ENCODE peak calls at places on chromosome 12, in seven cellular contexts. One of them, this sample, is unnamed. For H3K4me1, the result is how much of the 10 kb centered on the place peaks cover.

GRCh38 chr12:123267991-123268843 is 3.4 kb downstream of the CDK2AP1 start:
- DNase-seq in effector memory CD4-positive, alpha-beta T cell: no peak
- DNase-seq in right cardiac atrium: peak
- DNase-seq in mesenchymal stem cell: no peak
- DNase-seq in uterus: no peak
- DNase-seq in CD4-positive, alpha-beta memory T cell: no peak
- DNase-seq in GM23248: no peak
- DNase-seq in this sample: no peak

GRCh38 chr12:96219700-96220206 is 25.6 kb downstream of the ELK3 start:
- DNase-seq in CD4-positive, alpha-beta memory T cell: no peak
- DNase-seq in GM23248: peak
- DNase-seq in right cardiac atrium: no peak
- DNase-seq in effector memory CD4-positive, alpha-beta T cell: no peak
- DNase-seq in uterus: no peak
- DNase-seq in mesenchymal stem cell: peak
- DNase-seq in this sample: peak

GRCh38 chr12:98227162-98227561 is 288.2 kb upstream of the TMPO start:
- DNase-seq in effector memory CD4-positive, alpha-beta T cell: no peak
- DNase-seq in GM23248: peak
- DNase-seq in CD4-positive, alpha-beta memory T cell: no peak
- DNase-seq in mesenchymal stem cell: no peak
- DNase-seq in right cardiac atrium: no peak
- DNase-seq in uterus: no peak
- DNase-seq in this sample: peak

GRCh38 chr12:54983536-54984102 is 943 bp downstream of the TESPA1 start:
- DNase-seq in mesenchymal stem cell: no peak
- DNase-seq in CD4-positive, alpha-beta memory T cell: no peak
- DNase-seq in uterus: no peak
- DNase-seq in GM23248: no peak
- DNase-seq in effector memory CD4-positive, alpha-beta T cell: no peak
- DNase-seq in right cardiac atrium: no peak
- DNase-seq in this sample: no peak

GRCh38 chr12:103012884-103013283 is 55.4 kb downstream of the ASCL1 start:
- DNase-seq in GM23248: no peak
- DNase-seq in uterus: no peak
- DNase-seq in mesenchymal stem cell: no peak
- DNase-seq in CD4-positive, alpha-beta memory T cell: no peak
- DNase-seq in effector memory CD4-positive, alpha-beta T cell: no peak
- DNase-seq in right cardiac atrium: peak
- DNase-seq in this sample: peak

GRCh38 chr12:12017798-12018197 is 52.9 kb upstream of the BCL2L14 start:
- DNase-seq in mesenchymal stem cell: no peak
- DNase-seq in right cardiac atrium: no peak
- DNase-seq in uterus: no peak
- DNase-seq in effector memory CD4-positive, alpha-beta T cell: no peak
- DNase-seq in GM23248: no peak
- DNase-seq in CD4-positive, alpha-beta memory T cell: no peak
- DNase-seq in this sample: peak

GRCh38 chr12:22082190-22082701 is 36.2 kb downstream of the CMAS start:
- DNase-seq in right cardiac atrium: no peak
- DNase-seq in uterus: no peak
- DNase-seq in mesenchymal stem cell: no peak
- DNase-seq in CD4-positive, alpha-beta memory T cell: no peak
- DNase-seq in effector memory CD4-positive, alpha-beta T cell: no peak
- DNase-seq in GM23248: no peak
- DNase-seq in this sample: no peak

GRCh38 chr12:3901116-3901515 is 27.9 kb upstream of the PARP11 start:
- DNase-seq in right cardiac atrium: no peak
- DNase-seq in CD4-positive, alpha-beta memory T cell: no peak
- DNase-seq in effector memory CD4-positive, alpha-beta T cell: no peak
- DNase-seq in mesenchymal stem cell: no peak
- DNase-seq in GM23248: no peak
- DNase-seq in uterus: no peak
- DNase-seq in this sample: no peak

GRCh38 chr12:39605501-39605900 is 14.1 kb downstream of the ABCD2 start:
- DNase-seq in uterus: no peak
- DNase-seq in right cardiac atrium: no peak
- DNase-seq in mesenchymal stem cell: peak
- DNase-seq in GM23248: no peak
- DNase-seq in CD4-positive, alpha-beta memory T cell: no peak
- DNase-seq in effector memory CD4-positive, alpha-beta T cell: no peak
- DNase-seq in this sample: peak

GRCh38 chr12:51868821-51869489 is 18.9 kb upstream of the ANKRD33 start:
- DNase-seq in uterus: no peak
- DNase-seq in effector memory CD4-positive, alpha-beta T cell: no peak
- DNase-seq in right cardiac atrium: no peak
- DNase-seq in CD4-positive, alpha-beta memory T cell: no peak
- DNase-seq in mesenchymal stem cell: peak
- DNase-seq in GM23248: peak
- DNase-seq in this sample: no peak

GRCh38 chr12:96501908-96502307 is 12.5 kb downstream of the CFAP54 start:
- DNase-seq in right cardiac atrium: no peak
- DNase-seq in uterus: no peak
- DNase-seq in GM23248: no peak
- DNase-seq in mesenchymal stem cell: no peak
- DNase-seq in CD4-positive, alpha-beta memory T cell: no peak
- DNase-seq in effector memory CD4-positive, alpha-beta T cell: no peak
- DNase-seq in this sample: no peak

GRCh38 chr12:31238764-31239387 is 87.1 kb downstream of the SINHCAF start:
- DNase-seq in uterus: peak
- DNase-seq in mesenchymal stem cell: peak
- DNase-seq in effector memory CD4-positive, alpha-beta T cell: no peak
- DNase-seq in CD4-positive, alpha-beta memory T cell: peak
- DNase-seq in GM23248: peak
- DNase-seq in right cardiac atrium: peak
- DNase-seq in this sample: peak

GRCh38 chr12:131203666-131204415 is 250.1 kb downstream of the ADGRD1 start:
- DNase-seq in right cardiac atrium: no peak
- DNase-seq in GM23248: no peak
- DNase-seq in CD4-positive, alpha-beta memory T cell: no peak
- DNase-seq in uterus: no peak
- DNase-seq in effector memory CD4-positive, alpha-beta T cell: no peak
- DNase-seq in mesenchymal stem cell: no peak
- DNase-seq in this sample: no peak

GRCh38 chr12:96436366-96437295 is 36.4 kb upstream of the CDK17 start:
- DNase-seq in CD4-positive, alpha-beta memory T cell: no peak
- DNase-seq in mesenchymal stem cell: no peak
- DNase-seq in effector memory CD4-positive, alpha-beta T cell: no peak
- DNase-seq in uterus: no peak
- DNase-seq in right cardiac atrium: no peak
- DNase-seq in GM23248: no peak
- DNase-seq in this sample: no peak

GRCh38 chr12:68163546-68164210 is 4.1 kb upstream of the IFNG start:
- DNase-seq in uterus: no peak
- DNase-seq in effector memory CD4-positive, alpha-beta T cell: no peak
- DNase-seq in mesenchymal stem cell: no peak
- DNase-seq in GM23248: no peak
- DNase-seq in CD4-positive, alpha-beta memory T cell: no peak
- DNase-seq in right cardiac atrium: no peak
- DNase-seq in this sample: no peak

GRCh38 chr12:68162374-68162773 is 2.8 kb upstream of the IFNG start:
- DNase-seq in uterus: no peak
- DNase-seq in GM23248: no peak
- DNase-seq in CD4-positive, alpha-beta memory T cell: no peak
- DNase-seq in mesenchymal stem cell: no peak
- DNase-seq in right cardiac atrium: no peak
- DNase-seq in effector memory CD4-positive, alpha-beta T cell: no peak
- DNase-seq in this sample: peak

GRCh38 chr12:68169213-68169889 is 9.8 kb upstream of the IFNG start:
- DNase-seq in CD4-positive, alpha-beta memory T cell: no peak
- DNase-seq in effector memory CD4-positive, alpha-beta T cell: no peak
- DNase-seq in mesenchymal stem cell: no peak
- DNase-seq in uterus: no peak
- DNase-seq in right cardiac atrium: no peak
- DNase-seq in GM23248: no peak
- DNase-seq in this sample: no peak

DNA sequence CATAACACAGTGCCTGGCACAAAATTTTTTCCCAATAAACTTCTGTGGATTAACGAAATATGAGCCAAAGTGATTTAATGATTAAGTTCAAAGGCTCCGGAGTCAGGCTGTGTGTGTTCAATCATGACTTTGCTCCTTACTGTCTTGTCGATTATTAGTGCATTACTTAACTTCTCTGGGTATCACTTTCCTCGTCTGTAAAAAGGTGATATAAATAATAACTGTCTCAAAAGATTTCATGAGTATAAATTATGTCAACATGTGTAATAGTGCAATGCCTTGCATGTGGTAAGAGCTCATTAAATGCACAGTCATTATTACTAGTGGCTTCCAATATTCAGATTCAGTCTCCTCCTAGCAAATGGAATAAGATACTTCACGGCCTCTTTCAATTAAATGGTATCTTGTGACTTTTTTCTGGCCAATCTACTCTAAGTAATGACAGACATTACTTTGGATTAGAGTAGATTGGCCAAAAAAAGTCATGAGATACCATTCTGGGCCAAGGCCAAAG is 6.8 kb upstream of the IFNG start:
- DNase-seq in mesenchymal stem cell: no peak
- DNase-seq in right cardiac atrium: no peak
- DNase-seq in effector memory CD4-positive, alpha-beta T cell: no peak
- DNase-seq in uterus: no peak
- DNase-seq in GM23248: no peak
- DNase-seq in CD4-positive, alpha-beta memory T cell: no peak
- DNase-seq in this sample: no peak
- H3K27ac ChIP-seq in mesenchymal stem cell: no peak
- H3K27ac ChIP-seq in right cardiac atrium: no peak
- H3K27ac ChIP-seq in effector memory CD4-positive, alpha-beta T cell: no peak
- H3K27ac ChIP-seq in uterus: no peak
- H3K27ac ChIP-seq in GM23248: no peak
- H3K27ac ChIP-seq in CD4-positive, alpha-beta memory T cell: no peak
- H3K27ac ChIP-seq in this sample: no peak

DNA sequence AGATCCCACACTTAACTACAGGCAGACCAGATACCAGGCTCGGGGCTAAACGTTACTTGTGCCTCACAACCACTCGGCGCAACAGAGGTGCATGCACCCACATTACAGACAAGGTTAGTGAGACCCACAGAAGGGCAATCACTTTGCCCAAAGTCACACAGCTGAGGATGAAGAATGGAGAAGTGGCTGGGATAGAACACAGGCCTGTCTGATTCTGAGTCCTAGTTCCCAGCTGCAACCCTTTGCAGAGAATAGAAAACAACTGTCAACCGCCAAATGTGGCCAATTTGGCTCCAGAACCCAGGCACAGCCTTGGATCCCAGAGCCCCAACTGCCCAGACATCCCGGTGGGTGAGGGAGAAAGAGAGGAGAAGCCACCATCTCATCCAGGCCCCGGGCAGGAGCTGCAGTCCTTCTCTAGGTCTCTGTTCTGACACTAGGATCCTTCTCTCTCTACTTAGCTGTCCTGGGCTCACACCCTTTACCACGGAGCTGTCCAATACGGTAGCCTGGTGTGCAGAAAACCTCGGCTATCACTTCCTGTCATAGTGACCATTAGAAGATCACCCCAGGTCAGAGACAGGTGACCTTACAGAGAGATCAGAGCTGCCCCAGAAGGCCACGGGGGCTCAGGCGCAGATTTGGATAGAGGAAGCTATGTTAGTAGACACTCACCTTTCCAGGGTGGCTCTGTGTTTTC is 59.1 kb downstream of the FAM222A start:
- DNase-seq in GM23248: peak
- DNase-seq in effector memory CD4-positive, alpha-beta T cell: no peak
- DNase-seq in uterus: no peak
- DNase-seq in right cardiac atrium: no peak
- DNase-seq in mesenchymal stem cell: no peak
- DNase-seq in CD4-positive, alpha-beta memory T cell: no peak
- DNase-seq in this sample: no peak
- H3K4me1 ChIP-seq in GM23248: under half
- H3K4me1 ChIP-seq in effector memory CD4-positive, alpha-beta T cell: under half
- H3K4me1 ChIP-seq in uterus: under half
- H3K4me1 ChIP-seq in right cardiac atrium: under half
- H3K4me1 ChIP-seq in mesenchymal stem cell: under half
- H3K4me1 ChIP-seq in CD4-positive, alpha-beta memory T cell: under half
- H3K4me1 ChIP-seq in this sample: under half

GRCh38 chr12:7609051-7609450 is 56.7 kb downstream of the APOBEC1 start:
- DNase-seq in mesenchymal stem cell: no peak
- DNase-seq in right cardiac atrium: no peak
- DNase-seq in GM23248: no peak
- DNase-seq in effector memory CD4-positive, alpha-beta T cell: no peak
- DNase-seq in CD4-positive, alpha-beta memory T cell: no peak
- DNase-seq in uterus: no peak
- DNase-seq in this sample: no peak

GRCh38 chr12:7608184-7608911 is 57.4 kb downstream of the APOBEC1 start:
- DNase-seq in mesenchymal stem cell: no peak
- DNase-seq in GM23248: no peak
- DNase-seq in uterus: no peak
- DNase-seq in effector memory CD4-positive, alpha-beta T cell: no peak
- DNase-seq in right cardiac atrium: no peak
- DNase-seq in CD4-positive, alpha-beta memory T cell: no peak
- DNase-seq in this sample: no peak

GRCh38 chr12:7609480-7609879 is 56.2 kb downstream of the APOBEC1 start:
- DNase-seq in mesenchymal stem cell: peak
- DNase-seq in right cardiac atrium: no peak
- DNase-seq in effector memory CD4-positive, alpha-beta T cell: no peak
- DNase-seq in uterus: no peak
- DNase-seq in GM23248: peak
- DNase-seq in CD4-positive, alpha-beta memory T cell: no peak
- DNase-seq in this sample: no peak

GRCh38 chr12:7612851-7613250 is 52.9 kb downstream of the APOBEC1 start:
- DNase-seq in CD4-positive, alpha-beta memory T cell: no peak
- DNase-seq in uterus: no peak
- DNase-seq in mesenchymal stem cell: no peak
- DNase-seq in effector memory CD4-positive, alpha-beta T cell: no peak
- DNase-seq in GM23248: no peak
- DNase-seq in right cardiac atrium: no peak
- DNase-seq in this sample: no peak
- H3K27ac ChIP-seq in CD4-positive, alpha-beta memory T cell: no peak
- H3K27ac ChIP-seq in uterus: no peak
- H3K27ac ChIP-seq in mesenchymal stem cell: no peak
- H3K27ac ChIP-seq in effector memory CD4-positive, alpha-beta T cell: no peak
- H3K27ac ChIP-seq in GM23248: no peak
- H3K27ac ChIP-seq in right cardiac atrium: no peak
- H3K27ac ChIP-seq in this sample: no peak

GRCh38 chr12:57522887-57523705 is 472 bp downstream of the MBD6 start:
- DNase-seq in mesenchymal stem cell: peak
- DNase-seq in right cardiac atrium: peak
- DNase-seq in effector memory CD4-positive, alpha-beta T cell: peak
- DNase-seq in uterus: peak
- DNase-seq in GM23248: peak
- DNase-seq in CD4-positive, alpha-beta memory T cell: no peak
- DNase-seq in this sample: peak

GRCh38 chr12:57520008-57520726 is at the start of gene DDIT3:
- DNase-seq in uterus: peak
- DNase-seq in CD4-positive, alpha-beta memory T cell: peak
- DNase-seq in mesenchymal stem cell: peak
- DNase-seq in GM23248: peak
- DNase-seq in right cardiac atrium: peak
- DNase-seq in effector memory CD4-positive, alpha-beta T cell: peak
- DNase-seq in this sample: peak

GRCh38 chr12:57522019-57522886 is at the start of gene MBD6:
- DNase-seq in effector memory CD4-positive, alpha-beta T cell: peak
- DNase-seq in mesenchymal stem cell: peak
- DNase-seq in CD4-positive, alpha-beta memory T cell: peak
- DNase-seq in uterus: peak
- DNase-seq in right cardiac atrium: peak
- DNase-seq in GM23248: peak
- DNase-seq in this sample: peak

GRCh38 chr12:57519758-57520007 is 631 bp downstream of the DDIT3 start:
- DNase-seq in right cardiac atrium: no peak
- DNase-seq in CD4-positive, alpha-beta memory T cell: peak
- DNase-seq in uterus: no peak
- DNase-seq in mesenchymal stem cell: no peak
- DNase-seq in GM23248: no peak
- DNase-seq in effector memory CD4-positive, alpha-beta T cell: no peak
- DNase-seq in this sample: no peak

GRCh38 chr12:57521475-57522018 is 1.1 kb upstream of the MBD6 start:
- DNase-seq in uterus: peak
- DNase-seq in effector memory CD4-positive, alpha-beta T cell: no peak
- DNase-seq in GM23248: peak
- DNase-seq in right cardiac atrium: peak
- DNase-seq in mesenchymal stem cell: peak
- DNase-seq in CD4-positive, alpha-beta memory T cell: no peak
- DNase-seq in this sample: peak
- H3K4me1 ChIP-seq in uterus: under half
- H3K4me1 ChIP-seq in effector memory CD4-positive, alpha-beta T cell: under half
- H3K4me1 ChIP-seq in GM23248: under half
- H3K4me1 ChIP-seq in right cardiac atrium: under half
- H3K4me1 ChIP-seq in mesenchymal stem cell: under half
- H3K4me1 ChIP-seq in CD4-positive, alpha-beta memory T cell: half or more
- H3K4me1 ChIP-seq in this sample: under half